ENCODE peak calls at places on chromosomes 12 and 14, in four cellular contexts. E is stomach, B is suprapubic skin, X is tibial nerve. T is an unnamed sample.

GRCh38 chr14:23590198-23590597 is 11.6 kb upstream of the JPH4 start:
- DNase-seq in E (no peak), B (no peak), X (no peak), T (no peak)

GRCh38 chr14:96905065-96905464 is 107.9 kb downstream of the VRK1 start:
- DNase-seq in E (no peak), B (no peak), X (no peak), T (no peak)

GRCh38 chr12:65449400-65449799 is 170.9 kb downstream of the MSRB3 start:
- DNase-seq in E (no peak), B (no peak), X (no peak), T (no peak)

GRCh38 chr14:106662947-106663346 is 1136.6 kb downstream of the TMEM121 start:
- DNase-seq in E (no peak), B (no peak), X (no peak), T (no peak)

GRCh38 chr12:118355838-118356237 is 16.9 kb downstream of the TAOK3 start:
- DNase-seq in E (no peak), B (no peak), X (no peak), T (no peak)

GRCh38 chr12:92144631-92145480 is 790 bp downstream of the BTG1 start:
- DNase-seq in E (peak), B (peak), X (no peak), T (peak)

GRCh38 chr12:124551268-124552144 is 15.9 kb downstream of the NCOR2 start:
- DNase-seq in E (peak), B (no peak), X (peak), T (peak)

GRCh38 chr12:108143144-108143543 is 14.1 kb downstream of the WSCD2 start:
- DNase-seq in E (no peak), B (no peak), X (no peak), T (no peak)

GRCh38 chr12:42716521-42716920 is 127.0 kb upstream of the PRICKLE1 start:
- DNase-seq in E (no peak), B (no peak), X (no peak), T (no peak)

GRCh38 chr12:92844147-92844763 is 84.8 kb downstream of the EEA1 start:
- DNase-seq in E (no peak), B (no peak), X (no peak), T (no peak)

DNA sequence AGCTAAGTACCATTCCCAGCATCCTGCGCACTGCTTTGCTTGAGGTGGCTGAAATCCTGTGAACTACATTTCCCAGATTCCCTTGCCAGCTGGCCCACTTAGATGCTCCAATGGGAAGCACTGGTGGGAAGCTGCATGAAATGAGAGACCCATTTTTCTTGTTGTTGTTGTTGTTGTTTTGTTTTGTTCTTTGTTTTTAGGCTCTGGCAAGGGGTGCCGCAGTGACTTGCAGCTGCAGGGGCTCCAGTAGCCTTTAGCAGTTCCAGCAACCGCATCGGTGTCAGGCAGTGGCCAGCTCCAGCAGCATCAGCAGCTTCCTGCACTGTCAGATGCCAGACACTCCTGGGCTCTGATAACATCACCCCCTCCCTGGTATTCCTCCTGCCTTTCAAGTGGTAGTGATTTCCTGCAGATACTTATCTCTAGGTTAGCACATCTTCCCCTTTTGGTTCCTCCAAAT is 8.8 kb upstream of the EGLN3 start:
- DNase-seq in E (no peak), B (no peak), X (no peak), T (no peak)
- TF ChIP-seq EP300 in E (no peak), B (no peak), X (no peak), T (no peak)

DNA sequence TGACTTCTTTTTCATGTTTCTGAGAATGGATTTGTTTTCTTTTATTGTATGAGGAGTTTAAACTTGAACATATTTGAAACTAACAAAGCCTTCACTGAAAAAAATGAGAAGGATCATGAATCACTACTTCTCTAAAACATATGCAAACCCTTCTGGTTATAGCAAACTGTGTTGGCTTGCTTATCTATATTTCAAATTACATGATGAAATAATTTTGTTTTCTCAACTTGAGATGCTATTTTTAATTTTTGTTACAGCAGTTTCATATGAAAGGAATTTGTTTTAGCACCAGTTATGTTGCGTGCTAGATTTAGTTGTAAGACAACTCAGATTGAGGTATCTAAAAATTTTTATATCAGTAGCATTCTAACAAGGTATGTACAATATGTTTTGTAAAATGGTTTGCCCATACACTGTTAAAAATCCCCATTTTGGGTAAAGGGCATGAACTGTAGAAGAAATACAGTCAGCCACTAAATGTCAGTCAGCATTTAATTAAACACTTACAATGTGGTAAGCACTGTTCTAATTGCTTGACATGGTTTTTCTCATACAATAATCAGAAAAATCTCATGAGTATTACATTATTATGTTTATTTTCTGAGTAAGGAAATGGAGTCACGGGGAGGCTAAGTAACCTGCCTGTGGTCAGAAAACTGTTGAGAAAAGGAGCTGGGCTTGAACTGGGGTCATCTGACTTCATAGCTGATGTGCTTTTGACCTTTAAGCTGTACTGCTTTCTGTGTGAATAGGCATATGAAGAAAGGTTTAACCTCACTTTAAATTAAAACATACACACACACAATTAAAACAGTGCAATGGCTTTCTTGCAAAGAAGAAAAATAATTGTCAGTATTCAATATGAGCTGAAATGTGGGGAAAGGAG is 105.7 kb downstream of the PLEKHA5 start:
- DNase-seq in E (no peak), B (no peak), X (no peak), T (no peak)
- TF ChIP-seq EP300 in E (no peak), B (no peak), X (peak), T (no peak)

DNA sequence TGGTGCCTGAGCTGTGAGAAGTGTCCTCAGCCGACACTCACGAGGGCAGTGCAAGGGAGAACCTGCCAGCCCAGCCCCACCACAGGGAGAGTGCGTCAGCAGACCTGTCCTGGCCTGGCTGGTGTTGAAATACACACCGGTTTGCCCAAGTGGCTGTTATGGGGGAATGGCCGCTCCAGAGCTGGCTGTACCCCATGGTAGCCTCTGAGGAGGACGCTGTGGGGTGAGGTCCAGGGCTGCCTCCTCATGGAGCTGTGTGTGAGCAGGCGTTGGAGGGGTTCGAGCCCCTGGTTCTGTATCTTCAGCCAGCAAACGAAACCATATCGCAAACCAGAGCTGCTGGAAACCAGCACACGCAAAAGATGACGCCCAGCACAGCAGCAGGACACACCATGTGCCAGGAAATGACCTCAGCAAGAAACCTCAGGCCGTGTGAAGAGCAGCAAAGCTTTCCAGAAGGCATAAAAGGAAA is 9.3 kb downstream of the ANKRD9 start:
- DNase-seq in E (no peak), B (no peak), X (peak), T (no peak)
- TF ChIP-seq EP300 in E (no peak), B (no peak), X (peak), T (peak)

GRCh38 chr14:69093551-69094421 is 59.1 kb downstream of the DCAF5 start:
- DNase-seq in E (peak), B (no peak), X (no peak), T (no peak)
- TF ChIP-seq EP300 in E (no peak), B (no peak), X (peak), T (no peak)

GRCh38 chr12:21643758-21644157 is 13.9 kb downstream of the LDHB start:
- DNase-seq in E (no peak), B (no peak), X (no peak), T (no peak)
- TF ChIP-seq EP300 in E (no peak), B (no peak), X (no peak), T (no peak)

T was measured in upper lobe of left lung.